ENCODE peak calls at places on chromosomes 1 and 21, in five cellular contexts. One of them, this sample, is unnamed.

GRCh38 chr1:113488576-113489177 is 98.4 kb downstream of the MAGI3 start:
- DNase-seq in ureter: no peak
- DNase-seq in PC-3: peak
- DNase-seq in A549: no peak
- DNase-seq in GM04504: no peak
- DNase-seq in this sample: no peak

GRCh38 chr1:94582578-94582977 is 41.0 kb upstream of the F3 start:
- DNase-seq in A549: no peak
- DNase-seq in ureter: no peak
- DNase-seq in GM04504: no peak
- DNase-seq in PC-3: no peak
- DNase-seq in this sample: no peak

GRCh38 chr1:51956528-51957509 is 33.7 kb downstream of the RAB3B start:
- DNase-seq in ureter: no peak
- DNase-seq in A549: no peak
- DNase-seq in PC-3: no peak
- DNase-seq in GM04504: no peak
- DNase-seq in this sample: no peak

GRCh38 chr1:192011525-192011924 is 146.7 kb upstream of the RGS18 start:
- DNase-seq in PC-3: no peak
- DNase-seq in ureter: no peak
- DNase-seq in GM04504: no peak
- DNase-seq in A549: no peak
- DNase-seq in this sample: no peak

GRCh38 chr1:161229896-161230295 is 4.0 kb downstream of the TOMM40L start:
- DNase-seq in GM04504: no peak
- DNase-seq in PC-3: no peak
- DNase-seq in ureter: no peak
- DNase-seq in A549: no peak
- DNase-seq in this sample: no peak

GRCh38 chr1:31796707-31797106 is 19.1 kb downstream of the SPOCD1 start:
- DNase-seq in GM04504: no peak
- DNase-seq in PC-3: no peak
- DNase-seq in ureter: peak
- DNase-seq in A549: no peak
- DNase-seq in this sample: no peak

GRCh38 chr1:185824106-185824505 is 89.9 kb downstream of the HMCN1 start:
- DNase-seq in GM04504: no peak
- DNase-seq in A549: no peak
- DNase-seq in PC-3: no peak
- DNase-seq in ureter: no peak
- DNase-seq in this sample: no peak

GRCh38 chr1:113868387-113869083 is 3.0 kb downstream of the PTPN22 start:
- DNase-seq in GM04504: no peak
- DNase-seq in PC-3: peak
- DNase-seq in ureter: no peak
- DNase-seq in A549: no peak
- DNase-seq in this sample: no peak

GRCh38 chr1:29379438-29380073 is 143.2 kb downstream of the PTPRU start:
- DNase-seq in GM04504: no peak
- DNase-seq in ureter: peak
- DNase-seq in PC-3: peak
- DNase-seq in A549: no peak
- DNase-seq in this sample: peak

GRCh38 chr1:194331758-194332157 is 1145.3 kb upstream of the B3GALT2 start:
- DNase-seq in PC-3: no peak
- DNase-seq in A549: no peak
- DNase-seq in GM04504: no peak
- DNase-seq in ureter: no peak
- DNase-seq in this sample: no peak

GRCh38 chr1:21901473-21901847 is 35.6 kb downstream of the HSPG2 start:
- DNase-seq in PC-3: no peak
- DNase-seq in GM04504: no peak
- DNase-seq in A549: no peak
- DNase-seq in ureter: no peak
- DNase-seq in this sample: no peak

GRCh38 chr21:19228241-19228640 is 824.7 kb upstream of the TMPRSS15 start:
- DNase-seq in A549: no peak
- DNase-seq in GM04504: no peak
- DNase-seq in ureter: no peak
- DNase-seq in PC-3: no peak
- DNase-seq in this sample: no peak

GRCh38 chr1:225637651-225638199 is 15.2 kb downstream of the ENAH start:
- DNase-seq in A549: no peak
- DNase-seq in ureter: no peak
- DNase-seq in GM04504: no peak
- DNase-seq in PC-3: no peak
- DNase-seq in this sample: no peak

GRCh38 chr21:27715131-27715530 is 748.2 kb upstream of the ADAMTS5 start:
- DNase-seq in PC-3: no peak
- DNase-seq in GM04504: no peak
- DNase-seq in ureter: no peak
- DNase-seq in A549: no peak
- DNase-seq in this sample: no peak

GRCh38 chr1:25676488-25676887 is 59.9 kb downstream of the MAN1C1 start:
- DNase-seq in GM04504: no peak
- DNase-seq in A549: no peak
- DNase-seq in ureter: no peak
- DNase-seq in PC-3: no peak
- DNase-seq in this sample: no peak

GRCh38 chr1:211833174-211833820 is 2.7 kb upstream of the LPGAT1 start:
- DNase-seq in A549: no peak
- DNase-seq in PC-3: no peak
- DNase-seq in ureter: no peak
- DNase-seq in GM04504: no peak
- DNase-seq in this sample: no peak

GRCh38 chr1:10901091-10901893 is 104.8 kb upstream of the CASZ1 start:
- DNase-seq in PC-3: peak
- DNase-seq in GM04504: no peak
- DNase-seq in A549: no peak
- DNase-seq in ureter: peak
- DNase-seq in this sample: no peak

GRCh38 chr1:23696335-23696989 is 4.9 kb downstream of the RPL11 start:
- DNase-seq in A549: no peak
- DNase-seq in GM04504: no peak
- DNase-seq in PC-3: no peak
- DNase-seq in ureter: no peak
- DNase-seq in this sample: no peak

GRCh38 chr1:91490501-91490900 is 10.2 kb upstream of the CDC7 start:
- DNase-seq in PC-3: no peak
- DNase-seq in ureter: no peak
- DNase-seq in GM04504: no peak
- DNase-seq in A549: no peak
- DNase-seq in this sample: no peak

GRCh38 chr1:165056914-165057313 is 299.6 kb downstream of the LMX1A start:
- DNase-seq in ureter: no peak
- DNase-seq in GM04504: no peak
- DNase-seq in A549: no peak
- DNase-seq in PC-3: no peak
- DNase-seq in this sample: peak

GRCh38 chr1:23367791-23368561 is 1.7 kb downstream of the ZNF436 start:
- DNase-seq in PC-3: peak
- DNase-seq in ureter: peak
- DNase-seq in GM04504: peak
- DNase-seq in A549: peak
- DNase-seq in this sample: peak

GRCh38 chr1:172468296-172468695 is 24.4 kb upstream of the PIGC start:
- DNase-seq in PC-3: no peak
- DNase-seq in ureter: no peak
- DNase-seq in GM04504: no peak
- DNase-seq in A549: no peak
- DNase-seq in this sample: no peak

GRCh38 chr1:237749122-237749521 is 141.6 kb downstream of the ZP4 start:
- DNase-seq in PC-3: no peak
- DNase-seq in ureter: no peak
- DNase-seq in A549: no peak
- DNase-seq in GM04504: no peak
- DNase-seq in this sample: no peak

GRCh38 chr1:233490488-233490887 is 123.4 kb upstream of the KCNK1 start:
- DNase-seq in PC-3: no peak
- DNase-seq in GM04504: no peak
- DNase-seq in A549: no peak
- DNase-seq in ureter: no peak
- DNase-seq in this sample: no peak

GRCh38 chr1:55698136-55698535 is 483.0 kb upstream of the USP24 start:
- DNase-seq in PC-3: no peak
- DNase-seq in GM04504: no peak
- DNase-seq in ureter: no peak
- DNase-seq in A549: no peak
- DNase-seq in this sample: no peak

GRCh38 chr1:116268211-116268610 is 104.8 kb upstream of the ATP1A1 start:
- DNase-seq in PC-3: peak
- DNase-seq in GM04504: no peak
- DNase-seq in A549: peak
- DNase-seq in ureter: peak
- DNase-seq in this sample: no peak

GRCh38 chr1:10105484-10105883 is 72.7 kb downstream of the UBE4B start:
- DNase-seq in GM04504: no peak
- DNase-seq in A549: no peak
- DNase-seq in PC-3: no peak
- DNase-seq in ureter: no peak
- DNase-seq in this sample: no peak

GRCh38 chr1:166166701-166167394 is at the start of gene FAM78B:
- DNase-seq in ureter: peak
- DNase-seq in A549: peak
- DNase-seq in PC-3: peak
- DNase-seq in GM04504: peak
- DNase-seq in this sample: no peak

GRCh38 chr1:119962296-119962968 is 66.1 kb upstream of the ADAM30 start:
- DNase-seq in PC-3: no peak
- DNase-seq in A549: no peak
- DNase-seq in GM04504: no peak
- DNase-seq in ureter: no peak
- DNase-seq in this sample: no peak

GRCh38 chr21:21096956-21097355 is 98.7 kb downstream of the NCAM2 start:
- DNase-seq in ureter: no peak
- DNase-seq in PC-3: peak
- DNase-seq in GM04504: no peak
- DNase-seq in A549: no peak
- DNase-seq in this sample: no peak

GRCh38 chr1:109274533-109275476 is 8.1 kb downstream of the PSRC1 start:
- DNase-seq in A549: peak
- DNase-seq in GM04504: no peak
- DNase-seq in ureter: peak
- DNase-seq in PC-3: peak
- DNase-seq in this sample: peak

GRCh38 chr21:31780944-31781343 is 49.0 kb upstream of the SCAF4 start:
- DNase-seq in GM04504: no peak
- DNase-seq in PC-3: peak
- DNase-seq in ureter: no peak
- DNase-seq in A549: no peak
- DNase-seq in this sample: no peak

This sample was measured in osteocyte.